ENCODE peak calls at places on chromosomes 11 and 22, in nine cellular contexts. N, K, V, C, B, F, T, I and A are unnamed samples.

GRCh38 chr22:36606659-36607058 is 77.7 kb upstream of the EIF3D start:
- DNase-seq in B (no peak), V (no peak), T (no peak), N (no peak), K (peak), C (no peak), I (no peak), F (no peak), A (no peak)

GRCh38 chr22:46003271-46004091 is 26.5 kb upstream of the WNT7B start:
- DNase-seq in N (no peak), F (no peak), V (no peak), T (no peak), K (no peak), C (no peak), B (no peak), I (no peak), A (no peak)

GRCh38 chr11:58567889-58568512 is 7.7 kb downstream of the LPXN start:
- DNase-seq in K (peak), N (peak), V (peak), I (peak), C (peak), F (peak), T (peak), B (peak), A (peak)

GRCh38 chr22:41532908-41533825 is 11.1 kb downstream of the POLR3H start:
- DNase-seq in F (peak), V (peak), C (no peak), T (peak), B (peak), N (peak), I (peak), K (peak), A (peak)

GRCh38 chr11:120259988-120260565 is 20.1 kb downstream of the POU2F3 start:
- DNase-seq in C (no peak), F (no peak), I (no peak), T (no peak), N (no peak), V (no peak), B (no peak), K (no peak), A (no peak)

GRCh38 chr11:65791719-65792213 is 4.9 kb downstream of the OVOL1 start:
- DNase-seq in V (peak), T (no peak), F (no peak), C (no peak), B (peak), I (no peak), N (no peak), K (peak), A (peak)

GRCh38 chr11:28713850-28714249 is 605.7 kb downstream of the METTL15 start:
- DNase-seq in V (no peak), N (no peak), C (no peak), I (no peak), T (no peak), B (no peak), F (no peak), K (no peak), A (no peak)

GRCh38 chr11:35180311-35181233 is 41.6 kb downstream of the CD44 start:
- DNase-seq in C (no peak), F (no peak), N (no peak), K (no peak), V (no peak), T (no peak), B (no peak), I (no peak), A (no peak)

GRCh38 chr11:68325183-68325893 is 12.9 kb downstream of the LRP5 start:
- DNase-seq in F (no peak), I (no peak), C (no peak), B (no peak), N (no peak), T (peak), K (no peak), V (no peak), A (no peak)

GRCh38 chr22:47633111-47633510 is 870.7 kb downstream of the TBC1D22A start:
- DNase-seq in K (no peak), B (no peak), I (no peak), T (no peak), C (no peak), N (no peak), F (no peak), V (no peak), A (no peak)

GRCh38 chr22:24727218-24727851 is 47.2 kb downstream of the PIWIL3 start:
- DNase-seq in V (no peak), B (peak), F (no peak), T (no peak), K (peak), N (peak), C (peak), I (peak), A (no peak)

GRCh38 chr22:46007848-46008261 is 30.9 kb upstream of the WNT7B start:
- DNase-seq in C (peak), B (no peak), I (no peak), K (peak), F (peak), T (no peak), V (peak), N (no peak), A (no peak)

GRCh38 chr22:29314537-29315285 is 786 bp downstream of the RASL10A start:
- DNase-seq in K (no peak), C (no peak), N (no peak), T (no peak), V (peak), I (no peak), B (peak), F (no peak), A (no peak)

GRCh38 chr11:78268516-78269410 is 80.0 kb downstream of the USP35 start:
- DNase-seq in B (no peak), C (no peak), N (no peak), F (no peak), V (no peak), T (no peak), K (no peak), I (no peak), A (no peak)

GRCh38 chr22:24008022-24008283 is 2.7 kb upstream of the GSTT4 start:
- DNase-seq in K (no peak), I (no peak), B (no peak), T (no peak), C (no peak), V (no peak), F (no peak), N (no peak), A (no peak)

GRCh38 chr22:22913989-22914388 is 26.4 kb downstream of the IGLL5 start:
- DNase-seq in T (no peak), V (no peak), B (no peak), C (no peak), K (no peak), F (no peak), I (no peak), N (no peak), A (no peak)

GRCh38 chr11:125429174-125429707 is 66.8 kb downstream of the FEZ1 start:
- DNase-seq in T (peak), C (peak), I (peak), B (peak), V (peak), N (peak), K (peak), F (peak), A (no peak)

GRCh38 chr11:68043349-68044144 is 4.7 kb downstream of the TCIRG1 start:
- DNase-seq in I (no peak), B (no peak), N (peak), F (peak), V (no peak), K (peak), T (peak), C (no peak), A (peak)

GRCh38 chr11:125344846-125345705 is 151.0 kb downstream of the FEZ1 start:
- DNase-seq in F (no peak), C (no peak), I (no peak), V (no peak), B (no peak), K (no peak), N (no peak), T (no peak), A (no peak)

GRCh38 chr11:66929753-66930152 is 28.4 kb downstream of the PC start:
- DNase-seq in V (no peak), T (no peak), B (no peak), I (no peak), K (no peak), N (no peak), F (no peak), C (no peak), A (no peak)

DNA sequence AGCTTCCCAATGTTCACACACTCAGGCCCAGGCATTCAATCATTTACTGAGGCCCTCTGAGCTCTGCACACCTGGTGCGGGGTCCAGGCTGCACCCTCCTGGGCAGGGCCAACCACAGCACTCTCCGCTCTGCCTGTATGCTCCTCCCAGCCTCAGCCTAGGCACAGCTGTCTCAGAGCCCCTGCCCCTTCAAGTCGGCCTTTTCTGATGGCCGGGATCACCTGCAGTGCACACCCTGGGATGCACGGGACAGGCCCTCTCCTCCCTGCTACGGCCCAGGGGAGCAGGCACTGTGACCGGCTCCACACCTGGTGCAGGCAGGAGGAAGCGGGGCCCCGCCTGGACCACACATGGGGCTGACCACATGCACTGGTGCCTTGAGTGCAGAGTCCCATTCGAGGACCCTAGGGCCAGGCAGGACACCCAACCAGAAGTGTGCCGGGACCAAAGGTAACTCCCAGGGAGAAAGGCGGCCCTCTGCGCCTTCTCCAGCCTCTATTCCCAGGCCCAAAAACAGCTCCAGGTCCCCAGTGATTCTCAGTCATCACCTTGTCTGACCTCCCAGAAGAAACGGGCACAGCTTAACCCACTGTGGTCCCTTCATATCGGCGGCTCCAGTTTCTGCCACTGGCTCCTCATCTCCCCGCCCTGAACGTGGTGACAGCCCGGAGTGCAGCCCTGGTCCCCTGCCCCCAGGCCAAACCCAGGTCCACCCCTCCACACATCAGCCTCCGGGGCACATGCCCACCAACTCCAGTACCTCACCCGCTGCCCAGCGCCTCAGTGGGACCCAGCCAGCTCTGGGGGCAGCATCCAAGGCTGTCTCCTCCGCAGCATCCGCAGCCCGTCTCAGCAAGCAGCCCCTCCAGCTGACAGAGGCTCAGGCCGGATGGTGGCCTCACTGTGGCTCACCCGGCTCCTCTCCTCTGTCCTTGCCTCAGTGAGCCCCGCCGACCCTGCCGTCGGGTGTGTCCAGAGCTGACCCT is 17.5 kb downstream of the SULT4A1 start:
- DNase-seq in C (no peak), F (no peak), T (no peak), K (no peak), I (no peak), V (no peak), N (no peak), B (no peak), A (no peak)
- TF ChIP-seq CTCF in C (no peak), F (no peak), T (no peak), K (no peak), I (no peak), V (no peak), N (no peak), B (no peak), A (no peak)

GRCh38 chr22:20567993-20568417 is 60.6 kb downstream of the MED15 start:
- DNase-seq in I (no peak), C (no peak), B (no peak), F (no peak), V (no peak), T (no peak), K (no peak), N (no peak), A (no peak)
- TF ChIP-seq CTCF in I (peak), C (no peak), B (no peak), F (no peak), V (no peak), T (peak), K (no peak), N (peak), A (no peak)

DNA sequence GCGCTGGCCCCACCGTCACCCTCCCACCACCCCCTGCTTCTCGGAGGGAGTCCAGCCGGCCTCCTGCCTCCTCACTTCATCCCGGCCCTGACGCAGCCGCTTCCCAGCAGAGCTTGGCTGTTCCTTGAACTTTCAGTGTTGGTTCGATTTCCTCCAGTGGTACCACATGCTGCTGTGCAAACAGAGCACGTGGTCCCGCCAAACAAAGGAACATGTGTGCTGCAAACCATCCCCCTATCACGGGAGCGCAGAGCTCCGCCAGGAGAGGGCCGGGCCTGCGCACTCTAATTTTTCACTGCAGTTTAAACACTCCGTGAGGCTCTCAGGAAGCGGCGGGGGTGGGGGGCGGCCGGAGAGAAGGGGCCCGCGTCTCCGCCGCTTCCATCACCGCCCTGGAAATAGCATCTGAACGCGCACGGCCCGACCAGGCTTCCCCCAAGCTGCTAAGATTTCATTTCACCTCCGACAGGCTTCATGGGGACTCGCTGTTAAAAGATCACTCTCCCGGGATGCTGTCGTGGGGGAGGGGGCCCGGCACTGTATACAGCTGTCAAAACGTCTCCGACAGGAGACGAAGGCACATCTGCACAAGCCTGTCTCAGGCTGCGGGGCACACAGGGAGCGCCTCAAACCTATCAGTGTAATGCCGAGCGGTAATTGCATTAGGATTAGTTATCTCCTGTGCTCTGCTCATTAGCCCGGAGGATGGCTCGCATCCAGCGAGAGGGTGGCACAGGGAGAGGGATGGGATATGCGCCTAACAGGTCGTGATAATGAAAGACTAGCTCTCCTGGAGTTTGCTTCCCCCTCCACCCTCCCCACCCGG is 269.9 kb upstream of the SORL1-AS1 start:
- DNase-seq in C (peak), K (peak), I (peak), N (no peak), F (peak), V (peak), T (peak), B (peak), A (no peak)
- TF ChIP-seq CTCF in C (no peak), K (no peak), I (no peak), N (no peak), F (peak), V (no peak), T (no peak), B (no peak), A (no peak)

GRCh38 chr11:99117603-99118002 is 96.9 kb downstream of the CNTN5 start:
- DNase-seq in T (no peak), C (no peak), N (no peak), I (no peak), V (no peak), B (no peak), F (no peak), K (no peak), A (no peak)
- TF ChIP-seq CTCF in T (peak), C (no peak), N (no peak), I (no peak), V (no peak), B (no peak), F (no peak), K (no peak), A (no peak)

GRCh38 chr11:72349616-72350218 is 84.6 kb downstream of the CLPB start:
- DNase-seq in B (no peak), K (no peak), F (no peak), N (no peak), V (no peak), T (no peak), I (no peak), C (no peak), A (no peak)

GRCh38 chr11:72354356-72355115 is 79.8 kb downstream of the CLPB start:
- DNase-seq in I (no peak), F (no peak), V (no peak), B (no peak), K (no peak), T (peak), C (peak), N (peak), A (no peak)

GRCh38 chr11:72353861-72354260 is 80.5 kb downstream of the CLPB start:
- DNase-seq in V (no peak), N (no peak), T (no peak), B (no peak), C (no peak), I (peak), K (no peak), F (peak), A (no peak)

GRCh38 chr11:72350752-72351151 is 83.6 kb downstream of the CLPB start:
- DNase-seq in F (no peak), N (no peak), I (no peak), B (no peak), K (no peak), C (no peak), V (no peak), T (no peak), A (no peak)

GRCh38 chr11:72352859-72353551 is 81.3 kb downstream of the CLPB start:
- DNase-seq in C (no peak), N (no peak), T (peak), V (no peak), I (no peak), K (no peak), B (no peak), F (no peak), A (no peak)
- TF ChIP-seq CTCF in C (no peak), N (no peak), T (peak), V (no peak), I (no peak), K (no peak), B (no peak), F (no peak), A (no peak)

DNA sequence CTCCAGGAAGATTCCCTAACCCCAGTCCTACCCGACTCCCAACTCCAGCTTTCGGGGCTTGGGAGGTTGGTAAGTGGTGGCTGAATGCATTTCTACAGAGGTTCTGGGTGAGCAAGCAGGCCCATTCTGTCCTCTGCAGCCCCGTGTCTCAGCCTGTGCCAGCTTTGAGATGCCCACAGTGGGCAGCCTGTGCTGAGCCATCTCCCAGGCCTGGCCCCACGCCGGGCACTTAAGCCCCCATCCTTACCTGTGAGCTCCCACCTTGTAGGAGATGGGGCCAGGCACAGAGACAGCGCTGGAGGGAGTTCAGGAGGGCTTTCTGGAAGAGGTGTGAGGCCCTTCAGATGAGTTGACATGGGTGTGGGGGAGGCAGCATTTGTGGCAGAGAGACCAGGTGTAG is 54.5 kb downstream of the ANO1 start:
- DNase-seq in I (no peak), V (no peak), N (no peak), T (no peak), B (no peak), K (no peak), C (no peak), F (no peak), A (no peak)
- TF ChIP-seq CTCF in I (no peak), V (no peak), N (no peak), T (no peak), B (no peak), K (no peak), C (no peak), F (no peak), A (no peak)

GRCh38 chr11:123694551-123694950 is 40.1 kb upstream of the SCN3B start:
- DNase-seq in C (no peak), T (no peak), F (no peak), I (no peak), B (no peak), N (no peak), K (no peak), V (no peak), A (no peak)

GRCh38 chr11:123700774-123701173 is 40.7 kb downstream of the ZNF202 start:
- DNase-seq in N (no peak), V (peak), K (peak), T (no peak), F (no peak), C (no peak), I (no peak), B (peak), A (no peak)

GRCh38 chr11:123690490-123690889 is 36.1 kb upstream of the SCN3B start:
- DNase-seq in T (no peak), K (no peak), V (no peak), B (no peak), F (no peak), N (peak), I (no peak), C (peak), A (no peak)

GRCh38 chr11:123702137-123702536 is 39.3 kb downstream of the ZNF202 start:
- DNase-seq in T (no peak), V (no peak), F (no peak), B (no peak), K (no peak), N (no peak), I (no peak), C (no peak), A (no peak)

DNA sequence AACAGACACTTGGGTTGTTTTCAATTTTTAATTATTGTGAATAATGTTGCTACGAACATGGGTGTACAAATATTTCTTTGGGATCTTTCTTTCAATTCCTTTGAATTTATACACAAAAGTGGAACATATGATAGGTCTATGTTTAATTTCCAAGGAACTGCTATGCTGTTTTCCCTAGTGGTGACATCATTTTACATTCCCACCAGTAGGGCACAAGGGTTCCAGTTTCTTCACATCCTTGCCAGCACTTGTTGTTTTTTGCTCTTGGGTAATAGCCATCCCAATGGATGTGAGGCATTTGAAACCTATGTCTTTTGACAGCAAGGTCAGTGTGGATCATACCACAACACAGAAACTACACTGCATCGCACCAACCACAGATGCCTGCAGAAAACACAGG is 41.8 kb upstream of the SCN3B start:
- DNase-seq in V (no peak), K (no peak), B (no peak), C (no peak), T (no peak), I (no peak), F (no peak), N (no peak), A (no peak)
- TF ChIP-seq CTCF in V (no peak), K (no peak), B (no peak), C (no peak), T (peak), I (no peak), F (no peak), N (no peak), A (no peak)

DNA sequence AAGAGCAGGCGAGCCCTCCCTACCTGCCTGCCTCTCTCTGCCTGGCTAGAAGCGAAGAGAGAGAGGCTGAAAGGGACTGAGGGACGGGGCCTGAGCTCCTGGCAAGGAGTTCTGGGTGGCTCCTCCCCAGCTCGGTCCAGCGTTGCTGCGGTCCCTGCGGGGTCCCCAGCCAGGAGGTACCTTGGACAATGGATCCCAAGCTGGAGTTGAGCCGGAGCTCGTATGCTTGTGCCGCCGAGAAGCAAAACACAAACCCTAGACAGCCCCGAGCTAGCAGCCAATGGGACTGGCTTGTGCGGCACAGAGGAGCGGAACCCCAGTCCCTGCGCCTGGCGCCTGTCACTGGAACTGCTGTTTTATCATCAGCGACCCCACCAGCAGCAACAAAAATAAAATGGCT is 18.3 kb downstream of the SLC25A18 start:
- DNase-seq in I (no peak), B (no peak), K (no peak), V (no peak), T (peak), N (no peak), F (no peak), C (no peak), A (no peak)
- TF ChIP-seq CTCF in I (no peak), B (no peak), K (no peak), V (no peak), T (no peak), N (no peak), F (no peak), C (no peak), A (no peak)